ENCODE peak calls at places on chromosomes 4 and X, in seven cellular contexts. H is tibial artery, E is MM.1S, Q is PC-3, V is stomach, T is WERI-Rb-1, M is breast epithelium. S is an unnamed sample.
A peak's percentile ranks its signal among the peaks of the same experiment; 100 is the strongest.

GRCh38 chrX:129900054-129900453 is 5.9 kb upstream of the UTP14A start:
- DNase-seq in H (no peak), E (no peak), Q (no peak), V (no peak), T (no peak), M (no peak), S (no peak)

GRCh38 chr4:181592221-181592745 is 650.9 kb upstream of the TENM3 start:
- DNase-seq in H (no peak), E (peak; percentile 13), Q (no peak), V (no peak), T (no peak), M (no peak), S (no peak)

GRCh38 chrX:12790878-12791252 is 347 bp upstream of the PRPS2 start:
- DNase-seq in H (no peak), E (peak; percentile 5), Q (no peak), V (no peak), T (no peak), M (no peak), S (no peak)

GRCh38 chr4:113781439-113782040 is 20.0 kb upstream of the CAMK2D start:
- DNase-seq in H (no peak), E (peak; percentile 34), Q (peak; percentile 63), V (no peak), T (no peak), M (no peak), S (no peak)

GRCh38 chr4:55993994-55994657 is 45.4 kb downstream of the CEP135 start:
- DNase-seq in H (no peak), E (no peak), Q (no peak), V (no peak), T (no peak), M (no peak), S (no peak)

GRCh38 chrX:110163488-110163887 is 154.4 kb downstream of the AMMECR1 start:
- DNase-seq in H (no peak), E (no peak), Q (peak; percentile 68), V (no peak), T (no peak), M (no peak), S (no peak)

GRCh38 chrX:134544189-134544588 is 84.2 kb downstream of the HPRT1 start:
- DNase-seq in H (no peak), E (no peak), Q (no peak), V (no peak), T (no peak), M (no peak), S (no peak)

GRCh38 chr4:189204616-189205015 is 736.1 kb upstream of the FRG1 start:
- DNase-seq in H (no peak), E (no peak), Q (no peak), V (no peak), T (no peak), M (no peak), S (no peak)

GRCh38 chr4:47623916-47624554 is 139.0 kb downstream of the ATP10D start:
- DNase-seq in H (no peak), E (no peak), Q (no peak), V (no peak), T (no peak), M (no peak), S (no peak)

GRCh38 chrX:30309139-30309571 is at the start of gene NR0B1:
- DNase-seq in H (no peak), E (no peak), Q (no peak), V (no peak), T (peak; percentile 10), M (no peak), S (peak; percentile 2)

GRCh38 chr4:146647615-146648383 is 9.1 kb downstream of the POU4F2 start:
- DNase-seq in H (no peak), E (no peak), Q (no peak), V (no peak), T (no peak), M (no peak), S (no peak)

GRCh38 chr4:185383451-185383850 is 12.3 kb downstream of the LRP2BP start:
- DNase-seq in H (no peak), E (no peak), Q (peak; percentile 82), V (peak; percentile 78), T (no peak), M (peak; percentile 71), S (no peak)

GRCh38 chr4:33060873-33061542 is 2340.8 kb downstream of the PCDH7 start:
- DNase-seq in H (no peak), E (peak; percentile 22), Q (peak; percentile 69), V (no peak), T (peak; percentile 82), M (no peak), S (peak; percentile 66)

GRCh38 chrX:123408856-123409737 is 225.0 kb downstream of the GRIA3 start:
- DNase-seq in H (no peak), E (peak; percentile 31), Q (no peak), V (no peak), T (no peak), M (no peak), S (no peak)

GRCh38 chr4:171266666-171267065 is 546.5 kb upstream of the GALNTL6 start:
- DNase-seq in H (no peak), E (no peak), Q (no peak), V (no peak), T (peak; percentile 12), M (no peak), S (no peak)

GRCh38 chr4:93199492-93199891 is 629.1 kb upstream of the ATOH1 start:
- DNase-seq in H (no peak), E (peak; percentile 31), Q (peak; percentile 61), V (no peak), T (peak; percentile 51), M (no peak), S (peak; percentile 9)

GRCh38 chrX:131067216-131067615 is 9.1 kb downstream of the ARHGAP36 start:
- DNase-seq in H (no peak), E (no peak), Q (no peak), V (no peak), T (no peak), M (no peak), S (no peak)

GRCh38 chrX:131068945-131069719 is 11.0 kb downstream of the ARHGAP36 start:
- DNase-seq in H (no peak), E (no peak), Q (peak; percentile 28), V (no peak), T (peak; percentile 81), M (no peak), S (peak; percentile 86)

GRCh38 chrX:131063613-131064012 is 5.5 kb downstream of the ARHGAP36 start:
- DNase-seq in H (no peak), E (no peak), Q (no peak), V (no peak), T (peak; percentile 20), M (no peak), S (no peak)

GRCh38 chrX:131067846-131068745 is 9.9 kb downstream of the ARHGAP36 start:
- DNase-seq in H (no peak), E (no peak), Q (no peak), V (no peak), T (peak; percentile 19), M (no peak), S (peak; percentile 49)

DNA sequence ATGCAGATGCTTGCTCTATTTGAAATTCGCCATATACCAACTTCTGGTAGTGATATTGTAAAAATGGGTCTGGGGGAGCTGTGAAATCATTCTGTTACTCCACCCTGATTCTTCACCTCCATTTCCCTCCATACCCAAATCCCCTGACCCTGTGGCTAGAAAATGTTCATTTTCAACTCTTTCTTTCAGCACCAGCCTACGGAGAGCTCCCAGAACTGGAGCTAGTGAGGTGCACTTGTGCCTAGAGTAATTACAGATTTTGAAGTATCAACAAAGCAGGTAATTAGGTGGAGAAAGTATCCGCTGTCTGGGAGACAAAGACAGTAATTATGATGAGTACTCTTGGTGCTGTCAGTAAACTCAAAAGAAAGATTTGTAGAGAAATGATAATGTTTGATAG is 8.1 kb downstream of the ARHGAP36 start:
- DNase-seq in H (no peak), E (no peak), Q (no peak), V (no peak), T (no peak), M (no peak), S (no peak)
- H3K27me3 ChIP-seq in H (peaks cover 7% of the 10 kb centered on the region), E (no peaks in the 10 kb centered on the region), Q (peaks cover 6% of the 10 kb centered on the region), V (peaks cover 44% of the 10 kb centered on the region), T (peaks cover 13% of the 10 kb centered on the region), M (no peaks in the 10 kb centered on the region), S (no peaks in the 10 kb centered on the region)

GRCh38 chr4:124478518-124478917 is 234.0 kb downstream of the ANKRD50 start:
- DNase-seq in H (no peak), E (no peak), Q (no peak), V (no peak), T (no peak), M (no peak), S (no peak)
- H3K27me3 ChIP-seq in H (no peaks in the 10 kb centered on the region), E (no peaks in the 10 kb centered on the region), Q (no peaks in the 10 kb centered on the region), V (no peaks in the 10 kb centered on the region), T (no peaks in the 10 kb centered on the region), M (no peaks in the 10 kb centered on the region), S (no peaks in the 10 kb centered on the region)

DNA sequence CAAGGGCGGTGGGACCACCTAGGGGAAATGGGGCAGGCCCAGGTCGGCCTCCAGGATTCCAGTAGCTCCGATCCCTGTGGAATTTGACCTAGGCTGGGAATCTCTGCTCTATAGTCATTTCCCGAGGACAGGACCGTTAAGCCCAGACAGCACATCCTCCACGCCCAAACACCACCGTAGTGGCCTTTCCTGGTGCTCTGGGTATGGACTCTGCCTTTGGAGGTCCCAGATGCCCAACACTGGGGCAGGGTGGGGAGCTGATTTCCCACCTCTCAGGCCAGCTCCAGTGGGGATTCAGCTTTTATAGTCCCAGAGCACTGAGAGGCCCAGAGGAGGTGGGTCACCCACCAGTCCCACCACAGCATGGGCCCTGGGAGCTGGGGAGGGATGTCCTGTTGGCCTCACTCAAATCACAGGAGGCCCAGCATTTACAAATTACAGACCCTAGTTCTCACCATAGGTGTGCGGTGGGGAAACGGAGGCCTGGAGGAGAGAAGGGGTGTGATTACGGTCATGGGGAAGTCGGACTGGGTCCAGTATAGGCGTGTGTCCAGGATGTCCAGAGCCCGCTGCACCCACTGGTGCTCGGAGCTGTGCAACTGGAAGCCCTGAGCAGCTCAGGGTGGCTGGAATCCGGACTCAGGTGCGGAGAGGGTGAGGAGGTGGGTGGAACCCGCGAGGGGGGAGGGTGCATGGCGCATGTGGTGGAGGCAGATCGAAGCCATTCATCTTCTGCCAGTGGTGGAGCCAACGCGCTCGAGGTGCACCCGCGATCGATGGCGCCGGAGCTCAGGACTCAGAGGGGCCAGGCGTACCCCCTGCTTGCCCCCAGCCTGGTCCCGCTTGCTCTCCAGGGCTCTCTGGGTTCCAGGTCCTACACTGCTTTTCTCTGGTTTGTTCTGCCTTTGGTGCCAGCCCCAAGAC is 7.6 kb downstream of the HMX1 start:
- DNase-seq in H (no peak), E (no peak), Q (no peak), V (no peak), T (no peak), M (no peak), S (no peak)
- H3K27me3 ChIP-seq in H (peaks cover 98% of the 10 kb centered on the region), E (peaks cover 90% of the 10 kb centered on the region), Q (peaks cover 74% of the 10 kb centered on the region), V (peaks cover 99% of the 10 kb centered on the region), T (no peaks in the 10 kb centered on the region), M (peaks cover 3% of the 10 kb centered on the region), S (no peaks in the 10 kb centered on the region)

GRCh38 chr4:83535945-83536648 is at the start of gene GPAT3:
- DNase-seq in H (peak; percentile 77), E (peak; percentile 55), Q (peak; percentile 87), V (peak; percentile 87), T (peak; percentile 58), M (peak; percentile 75), S (peak; percentile 67)
- H3K27me3 ChIP-seq in H (peaks cover 11% of the 10 kb centered on the region), E (no peaks in the 10 kb centered on the region), Q (no peaks in the 10 kb centered on the region), V (no peaks in the 10 kb centered on the region), T (peaks cover 9% of the 10 kb centered on the region), M (no peaks in the 10 kb centered on the region), S (peaks cover 34% of the 10 kb centered on the region)

GRCh38 chrX:57368158-57368557 is 81.7 kb downstream of the FAAH2 start:
- DNase-seq in H (no peak), E (no peak), Q (no peak), V (no peak), T (no peak), M (no peak), S (no peak)
- H3K27me3 ChIP-seq in H (no peaks in the 10 kb centered on the region), E (no peaks in the 10 kb centered on the region), Q (no peaks in the 10 kb centered on the region), V (peaks cover 4% of the 10 kb centered on the region), T (no peaks in the 10 kb centered on the region), M (no peaks in the 10 kb centered on the region), S (no peaks in the 10 kb centered on the region)